ENCODE peak calls at places on chromosomes 1 and 21, in six cellular contexts. N is PC-9; D is IMR-90; O is neuronal stem cell; Q is CD8-positive, alpha-beta memory T cell; Z is transverse colon. V is an unnamed sample. For H3K4me1, the result is how much of the 10 kb centered on the place peaks cover.

GRCh38 chr1:20569523-20570098 is 17.2 kb downstream of the FAM43B start:
- DNase-seq in N (no peak), D (no peak), O (no peak), Q (no peak), Z (no peak), V (no peak)

GRCh38 chr1:234927312-234927967 is 201.2 kb downstream of the TOMM20 start:
- DNase-seq in N (no peak), D (no peak), O (no peak), Q (no peak), Z (no peak), V (no peak)

GRCh38 chr1:76035053-76035452 is 39.5 kb upstream of the ST6GALNAC3 start:
- DNase-seq in N (no peak), D (peak), O (no peak), Q (no peak), Z (no peak), V (no peak)

GRCh38 chr21:28239345-28239744 is 753.3 kb downstream of the LTN1 start:
- DNase-seq in N (no peak), D (no peak), O (no peak), Q (no peak), Z (no peak), V (no peak)

GRCh38 chr1:203322480-203323179 is 17.3 kb downstream of the BTG2 start:
- DNase-seq in N (no peak), D (no peak), O (no peak), Q (no peak), Z (peak), V (peak)

GRCh38 chr1:196717868-196718267 is 56.8 kb upstream of the CFHR3 start:
- DNase-seq in N (no peak), D (no peak), O (no peak), Q (no peak), Z (no peak), V (no peak)

GRCh38 chr1:168767885-168768584 is 39.0 kb upstream of the DPT start:
- DNase-seq in N (no peak), D (peak), O (no peak), Q (no peak), Z (peak), V (peak)

GRCh38 chr1:56414728-56415224 is 164.6 kb downstream of the PLPP3 start:
- DNase-seq in N (peak), D (no peak), O (no peak), Q (no peak), Z (no peak), V (peak)

GRCh38 chr1:1426961-1427934 is 6.2 kb upstream of the ANKRD65 start:
- DNase-seq in N (no peak), D (no peak), O (peak), Q (no peak), Z (no peak), V (peak)

GRCh38 chr1:235407419-235407818 is 40.2 kb downstream of the TBCE start:
- DNase-seq in N (no peak), D (no peak), O (no peak), Q (no peak), Z (no peak), V (no peak)

GRCh38 chr1:116110507-116111195 is 548 bp upstream of the MAB21L3 start:
- DNase-seq in N (no peak), D (no peak), O (no peak), Q (no peak), Z (peak), V (no peak)

GRCh38 chr1:119637719-119638118 is 10.3 kb downstream of the ZNF697 start:
- DNase-seq in N (no peak), D (peak), O (no peak), Q (no peak), Z (no peak), V (no peak)

GRCh38 chr1:28359592-28360239 is 9.8 kb upstream of the PHACTR4 start:
- DNase-seq in N (peak), D (peak), O (peak), Q (peak), Z (peak), V (peak)

GRCh38 chr1:145805057-145805456 is 18.8 kb downstream of the RNF115 start:
- DNase-seq in N (no peak), D (peak), O (no peak), Q (no peak), Z (no peak), V (no peak)

GRCh38 chr1:231636157-231636556 is 9.6 kb downstream of the DISC1 start:
- DNase-seq in N (no peak), D (peak), O (no peak), Q (no peak), Z (no peak), V (no peak)

GRCh38 chr1:92169161-92169560 is 48.6 kb upstream of the C1orf146 start:
- DNase-seq in N (no peak), D (no peak), O (no peak), Q (no peak), Z (no peak), V (no peak)
- H3K4me1 ChIP-seq in N (under half), D (under half), O (under half), Q (under half), Z (under half), V (under half)

DNA sequence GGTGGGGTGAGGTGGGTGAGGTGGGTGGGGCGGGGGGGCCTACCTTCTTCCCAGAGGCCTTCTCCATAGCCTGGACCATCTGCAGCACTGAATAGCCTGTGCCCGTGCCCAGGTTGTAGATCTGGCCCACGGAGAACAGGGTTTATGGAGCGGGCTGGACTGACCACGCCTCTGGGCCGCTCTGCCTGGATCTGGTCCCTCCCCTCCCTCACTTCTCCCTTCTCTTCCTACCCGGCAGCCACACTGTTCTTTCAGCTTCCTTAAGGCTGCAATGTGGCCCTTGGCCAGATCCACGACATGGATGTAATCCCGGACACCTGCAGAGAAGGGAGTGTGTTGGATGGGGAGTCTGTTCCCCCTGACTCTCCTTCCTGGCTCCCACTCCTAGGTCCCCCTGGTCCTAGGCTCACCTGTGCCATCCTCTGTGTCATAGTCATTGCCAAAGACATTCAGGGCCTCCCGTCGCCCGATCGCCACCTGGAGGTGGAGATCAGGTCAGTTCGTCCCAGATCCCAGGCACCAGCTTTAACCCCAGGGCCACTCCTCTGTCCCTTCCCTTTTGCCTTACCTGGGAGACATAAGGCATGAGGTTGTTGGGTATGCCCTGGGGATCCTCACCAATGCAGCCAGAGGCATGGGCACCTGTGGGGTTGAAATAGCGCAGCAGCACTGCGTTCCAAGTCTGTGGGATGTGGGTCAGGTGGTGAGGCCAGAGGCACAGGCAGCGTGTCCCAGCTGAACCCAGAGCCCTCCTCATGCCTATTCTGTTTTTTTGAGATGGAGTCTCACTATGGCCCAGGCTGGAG is 3.9 kb downstream of the GALE start:
- DNase-seq in N (no peak), D (no peak), O (no peak), Q (no peak), Z (peak), V (no peak)
- H3K4me1 ChIP-seq in N (under half), D (under half), O (under half), Q (under half), Z (under half), V (under half)

GRCh38 chr1:40039757-40040510 is 595 bp upstream of the CAP1 start:
- DNase-seq in N (peak), D (peak), O (no peak), Q (peak), Z (peak), V (peak)
- H3K4me1 ChIP-seq in N (under half), D (under half), O (under half), Q (half or more), Z (half or more), V (half or more)

DNA sequence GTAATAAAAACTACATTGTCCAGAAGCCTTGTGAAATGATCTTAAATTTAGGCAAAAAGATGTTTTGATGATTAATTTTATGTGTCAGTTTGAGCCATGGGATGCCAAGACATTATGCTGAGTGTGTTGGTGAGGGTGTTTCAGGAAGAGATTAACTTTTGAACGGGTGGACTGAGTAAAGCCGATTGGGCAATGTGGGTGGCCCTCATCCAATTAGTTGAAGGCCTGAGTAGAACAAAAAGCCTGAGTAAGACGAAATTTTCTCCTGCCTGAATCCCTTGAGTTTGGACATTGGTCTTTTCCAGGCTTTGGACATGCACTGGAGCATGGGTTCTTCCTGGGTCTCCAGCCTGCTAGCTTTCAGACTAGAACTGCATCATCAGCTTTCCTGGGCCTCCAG is 63.7 kb downstream of the NIBAN1 start:
- DNase-seq in N (no peak), D (peak), O (peak), Q (no peak), Z (peak), V (no peak)
- H3K4me1 ChIP-seq in N (under half), D (under half), O (under half), Q (under half), Z (under half), V (under half)

GRCh38 chr1:61299468-61299867 is 217.1 kb downstream of the NFIA start:
- DNase-seq in N (peak), D (no peak), O (no peak), Q (no peak), Z (no peak), V (no peak)
- H3K4me1 ChIP-seq in N (under half), D (under half), O (under half), Q (under half), Z (under half), V (under half)

DNA sequence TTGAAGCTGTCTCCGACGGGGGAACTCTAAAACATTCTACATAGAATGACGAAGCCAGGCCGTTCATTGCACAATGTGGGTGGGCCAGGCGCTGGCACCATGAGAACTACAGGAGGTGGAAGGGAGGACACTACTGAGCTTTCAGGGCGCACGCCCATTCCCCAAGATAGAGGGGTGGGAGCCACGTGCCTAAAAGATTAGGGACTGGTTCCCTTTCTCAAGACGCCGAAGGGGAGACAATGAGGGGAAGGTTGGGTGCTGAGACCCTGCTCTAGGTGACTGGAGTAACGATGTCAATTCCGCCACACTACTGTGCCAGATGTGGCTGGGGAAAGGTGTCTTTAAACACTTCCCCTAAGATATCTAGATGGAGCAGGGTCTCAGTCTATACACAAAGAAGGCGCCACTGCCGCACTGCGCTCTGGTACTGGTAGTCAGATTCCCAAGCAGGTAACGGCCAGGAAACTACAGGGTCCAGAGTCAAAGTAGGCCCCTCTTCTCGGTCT is 782 bp downstream of the CSDE1 start:
- DNase-seq in N (peak), D (peak), O (no peak), Q (no peak), Z (peak), V (no peak)
- H3K4me1 ChIP-seq in N (under half), D (under half), O (under half), Q (half or more), Z (under half), V (under half)

DNA sequence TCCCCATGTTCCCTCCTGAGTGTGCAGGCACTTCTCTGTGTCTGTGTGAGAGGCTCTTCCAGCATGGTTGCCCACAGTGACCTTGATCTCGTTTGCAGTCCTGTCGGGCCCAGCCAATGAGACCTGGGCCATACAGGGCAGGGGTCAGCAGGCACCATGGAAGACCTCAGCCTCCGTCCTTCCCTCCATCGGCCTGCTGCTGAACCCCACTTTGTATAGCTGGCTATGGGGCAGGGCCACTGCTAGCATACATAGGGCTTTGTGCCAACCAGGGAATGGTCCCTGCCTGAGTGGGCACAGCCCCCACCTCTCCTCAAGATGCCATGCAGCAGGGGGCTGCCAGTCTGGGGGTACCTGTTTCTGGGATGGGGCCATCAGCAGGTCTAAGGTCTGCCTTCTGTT is 3.8 kb downstream of the C1orf35 start:
- DNase-seq in N (no peak), D (no peak), O (no peak), Q (no peak), Z (no peak), V (peak)
- H3K4me1 ChIP-seq in N (under half), D (under half), O (under half), Q (under half), Z (under half), V (under half)

DNA sequence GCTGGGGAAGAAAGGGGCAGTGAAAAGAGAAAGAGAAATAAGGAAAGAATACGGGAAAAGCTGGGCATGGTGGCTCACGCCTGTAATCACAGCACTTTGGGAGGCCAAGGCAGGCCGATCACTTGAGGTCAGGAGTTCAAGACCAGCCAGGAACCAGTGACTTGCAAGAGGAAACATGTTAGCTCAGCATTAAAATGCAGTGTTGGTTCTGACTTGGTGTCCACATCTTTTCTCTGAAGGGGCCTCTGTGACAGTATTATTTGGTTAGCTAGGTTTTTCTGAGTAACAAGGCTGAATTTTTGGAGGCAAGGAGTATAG is 26.8 kb downstream of the IER5 start:
- DNase-seq in N (no peak), D (no peak), O (no peak), Q (no peak), Z (no peak), V (no peak)
- H3K4me1 ChIP-seq in N (half or more), D (under half), O (under half), Q (under half), Z (under half), V (under half)